ENCODE peak calls at places on chromosomes 16 and 17, in nine cellular contexts. L is lower leg skin, P is stomach, M is adrenal gland, Q is esophagus squamous epithelium, O is A549, I is endothelial cell of umbilical vein, X is sigmoid colon, N is transverse colon. Z is an unnamed sample.

GRCh38 chr17:746783-747629 is 5.1 kb downstream of the GEMIN4 start:
- DNase-seq in L (no peak), P (no peak), M (no peak), Q (no peak), O (no peak), I (no peak), X (no peak), N (no peak), Z (no peak)

GRCh38 chr16:72455743-72456659 is 284.0 kb upstream of the PMFBP1 start:
- DNase-seq in L (no peak), P (peak), M (no peak), Q (no peak), O (no peak), I (peak), X (no peak), N (peak), Z (no peak)

GRCh38 chr16:27245276-27246231 is 23.0 kb downstream of the NSMCE1 start:
- DNase-seq in L (peak), P (no peak), M (peak), Q (no peak), O (peak), I (no peak), X (peak), N (no peak), Z (no peak)

GRCh38 chr17:34313164-34313563 is 6.1 kb upstream of the CCL8 start:
- DNase-seq in L (no peak), P (no peak), M (no peak), Q (no peak), O (no peak), I (no peak), X (no peak), N (no peak), Z (peak)

GRCh38 chr17:42221886-42222745 is 27.8 kb upstream of the GHDC start:
- DNase-seq in L (no peak), P (peak), M (peak), Q (peak), O (peak), I (peak), X (no peak), N (peak), Z (no peak)

GRCh38 chr17:30716461-30717289 is 107.8 kb downstream of the CRLF3 start:
- DNase-seq in L (no peak), P (no peak), M (no peak), Q (no peak), O (peak), I (no peak), X (peak), N (no peak), Z (no peak)

GRCh38 chr17:30345527-30346075 is 11.7 kb upstream of the TMIGD1 start:
- DNase-seq in L (no peak), P (no peak), M (no peak), Q (no peak), O (no peak), I (no peak), X (no peak), N (no peak), Z (peak)

GRCh38 chr16:73389075-73389474 is 341.1 kb upstream of the ZFHX3 start:
- DNase-seq in L (no peak), P (no peak), M (no peak), Q (no peak), O (no peak), I (no peak), X (no peak), N (no peak), Z (no peak)

GRCh38 chr17:28142355-28142754 is 99.9 kb downstream of the NLK start:
- DNase-seq in L (no peak), P (no peak), M (no peak), Q (no peak), O (no peak), I (no peak), X (no peak), N (no peak), Z (no peak)

GRCh38 chr16:12089492-12090161 is 113.1 kb downstream of the SNX29 start:
- DNase-seq in L (no peak), P (peak), M (peak), Q (no peak), O (no peak), I (peak), X (peak), N (peak), Z (no peak)
- TF ChIP-seq POLR2A in L (no peak), P (no peak), M (no peak), Q (no peak), O (no peak), I (peak), X (no peak), N (no peak), Z (no peak)

GRCh38 chr16:3459401-3460090 is 16.1 kb downstream of the NAA60 start:
- DNase-seq in L (no peak), P (no peak), M (no peak), Q (no peak), O (no peak), I (no peak), X (no peak), N (no peak), Z (no peak)

GRCh38 chr16:3458278-3458851 is 14.9 kb downstream of the NAA60 start:
- DNase-seq in L (no peak), P (no peak), M (peak), Q (no peak), O (peak), I (peak), X (no peak), N (peak), Z (no peak)

GRCh38 chr16:3460121-3460520 is 16.6 kb downstream of the NAA60 start:
- DNase-seq in L (no peak), P (no peak), M (no peak), Q (no peak), O (no peak), I (no peak), X (no peak), N (no peak), Z (no peak)

GRCh38 chr16:3457434-3458252 is 14.2 kb downstream of the NAA60 start:
- DNase-seq in L (peak), P (peak), M (peak), Q (peak), O (peak), I (peak), X (peak), N (peak), Z (peak)

DNA sequence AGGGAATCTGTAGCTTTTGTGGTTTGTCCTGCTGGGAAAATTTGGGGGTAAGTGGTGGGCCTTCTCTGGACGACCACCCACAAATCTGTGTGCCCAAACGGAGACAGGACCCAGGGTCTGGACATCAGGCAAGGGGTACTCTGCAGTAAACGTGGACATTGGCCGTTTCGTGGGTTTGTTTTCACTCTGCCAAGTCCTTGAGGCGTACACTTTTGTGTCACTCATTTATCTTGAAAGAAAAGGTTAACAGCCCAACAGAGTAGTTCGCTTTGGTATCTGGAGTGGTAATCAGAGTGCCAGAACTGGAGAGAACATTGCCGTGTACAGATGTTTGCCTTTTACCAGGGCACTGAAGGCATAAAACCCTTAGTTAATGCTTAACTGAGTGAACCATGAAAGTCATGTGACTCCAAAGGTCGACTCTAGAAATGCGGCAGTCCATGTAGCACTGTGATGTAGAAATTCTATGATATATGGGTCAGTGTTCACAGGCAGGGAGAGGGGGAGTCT is 15.4 kb downstream of the NAA60 start:
- DNase-seq in L (no peak), P (peak), M (no peak), Q (no peak), O (peak), I (peak), X (no peak), N (peak), Z (no peak)
- TF ChIP-seq POLR2A in L (no peak), P (no peak), M (peak), Q (no peak), O (no peak), I (no peak), X (peak), N (peak), Z (no peak)

GRCh38 chr16:11583889-11584565 is 2.7 kb downstream of the LITAF start:
- DNase-seq in L (no peak), P (peak), M (no peak), Q (no peak), O (peak), I (no peak), X (no peak), N (peak), Z (no peak)

GRCh38 chr16:11586375-11586855 is 304 bp downstream of the LITAF start:
- DNase-seq in L (no peak), P (no peak), M (no peak), Q (no peak), O (no peak), I (no peak), X (no peak), N (no peak), Z (no peak)

GRCh38 chr16:11586856-11587642 is at the start of gene LITAF:
- DNase-seq in L (no peak), P (peak), M (peak), Q (no peak), O (peak), I (no peak), X (peak), N (peak), Z (no peak)

GRCh38 chr16:11587643-11588247 is 1.0 kb upstream of the LITAF start:
- DNase-seq in L (no peak), P (no peak), M (no peak), Q (no peak), O (no peak), I (no peak), X (no peak), N (no peak), Z (no peak)

GRCh38 chr16:11585460-11586374 is 1.0 kb downstream of the LITAF start:
- DNase-seq in L (no peak), P (peak), M (no peak), Q (no peak), O (peak), I (no peak), X (no peak), N (peak), Z (no peak)
- TF ChIP-seq POLR2A in L (no peak), P (no peak), M (peak), Q (no peak), O (no peak), I (no peak), X (no peak), N (peak), Z (no peak)

GRCh38 chr17:16439867-16440351 is 24.5 kb downstream of the TRPV2 start:
- DNase-seq in L (no peak), P (no peak), M (no peak), Q (no peak), O (no peak), I (peak), X (no peak), N (no peak), Z (no peak)
- TF ChIP-seq POLR2A in L (no peak), P (no peak), M (no peak), Q (no peak), O (no peak), I (no peak), X (no peak), N (no peak), Z (no peak)

DNA sequence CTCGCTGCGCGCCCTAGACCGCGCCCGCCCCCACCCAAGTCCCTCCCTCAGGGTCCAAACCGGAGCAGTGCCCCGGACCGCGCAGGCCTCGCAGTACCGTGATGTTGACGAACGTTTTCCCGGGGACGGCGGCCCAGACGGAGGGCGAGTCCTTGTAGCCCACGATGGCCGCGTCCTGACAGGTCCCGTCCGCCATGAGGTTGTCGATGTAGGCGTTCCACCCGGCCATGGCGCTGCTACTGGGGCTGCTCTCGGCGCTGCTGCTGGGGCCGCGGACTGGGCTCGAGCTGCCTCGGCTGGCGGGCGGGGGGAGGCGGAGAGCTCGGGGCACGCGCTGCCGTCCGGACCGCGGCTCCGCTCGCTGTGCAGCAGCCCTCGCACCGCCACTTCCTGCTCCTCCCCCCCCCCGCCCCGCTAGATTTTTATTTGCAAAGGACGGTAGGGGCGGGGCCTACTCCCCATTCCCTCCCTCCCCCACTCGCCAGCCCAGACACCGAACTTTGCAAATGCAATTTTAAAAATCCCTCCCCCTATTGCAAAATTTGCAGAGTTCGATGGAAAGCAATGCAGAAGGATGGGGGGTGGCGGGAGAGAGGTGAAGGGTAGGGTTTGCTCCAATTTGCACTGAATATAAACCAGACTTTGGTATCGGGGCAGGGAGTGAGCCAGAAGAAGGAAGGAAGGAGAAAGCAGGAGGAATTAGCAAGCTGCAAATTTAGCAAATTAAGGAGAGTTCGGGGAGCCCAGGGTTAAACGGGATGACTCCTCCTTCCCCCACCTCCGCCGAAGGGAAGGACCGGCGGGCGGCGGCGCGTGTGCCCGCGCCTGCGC is at the start of gene PFN1:
- DNase-seq in L (peak), P (peak), M (peak), Q (peak), O (peak), I (peak), X (peak), N (peak), Z (peak)
- TF ChIP-seq POLR2A in L (no peak), P (no peak), M (peak), Q (peak), O (peak), I (peak), X (peak), N (peak), Z (peak)

DNA sequence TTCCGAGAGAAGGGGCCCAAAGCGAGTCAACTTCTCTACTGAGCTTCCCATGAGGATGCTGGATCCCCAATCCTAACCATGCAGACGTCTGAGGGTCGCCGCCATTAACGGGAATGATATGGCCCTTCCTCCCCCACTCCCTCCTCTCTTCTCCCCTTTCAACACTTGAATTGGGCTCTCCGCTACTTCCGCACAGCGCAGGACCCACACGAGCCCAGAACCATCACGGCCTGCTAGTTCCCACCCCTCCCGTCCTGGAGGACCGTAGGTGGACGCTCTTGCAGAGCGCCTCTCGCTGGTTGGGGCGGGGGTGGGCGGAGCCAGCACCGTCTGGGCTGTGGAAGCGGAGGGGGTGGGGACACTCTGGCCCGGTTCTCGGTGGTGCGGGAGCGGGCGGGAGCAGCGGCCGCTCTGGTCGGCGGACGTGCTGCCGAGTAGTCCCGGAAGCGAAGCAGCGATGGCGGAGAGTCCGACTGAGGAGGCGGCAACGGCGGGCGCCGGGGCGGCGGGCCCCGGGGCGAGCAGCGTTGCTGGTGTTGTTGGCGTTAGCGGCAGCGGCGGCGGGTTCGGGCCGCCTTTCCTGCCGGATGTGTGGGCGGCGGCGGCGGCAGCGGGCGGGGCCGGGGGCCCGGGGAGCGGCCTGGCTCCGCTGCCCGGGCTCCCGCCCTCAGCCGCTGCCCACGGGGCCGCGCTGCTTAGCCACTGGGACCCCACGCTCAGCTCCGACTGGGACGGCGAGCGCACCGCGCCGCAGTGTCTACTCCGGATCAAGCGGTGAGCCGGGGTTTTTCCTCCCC is at the start of gene UBE2Z:
- DNase-seq in L (peak), P (peak), M (peak), Q (peak), O (peak), I (peak), X (peak), N (peak), Z (peak)
- TF ChIP-seq POLR2A in L (no peak), P (peak), M (peak), Q (peak), O (peak), I (peak), X (peak), N (peak), Z (peak)

GRCh38 chr16:4114257-4115208 is 1.7 kb downstream of the ADCY9 start:
- DNase-seq in L (no peak), P (no peak), M (no peak), Q (no peak), O (no peak), I (no peak), X (no peak), N (no peak), Z (no peak)

GRCh38 chr16:4115209-4115940 is 867 bp downstream of the ADCY9 start:
- DNase-seq in L (peak), P (peak), M (peak), Q (no peak), O (peak), I (peak), X (peak), N (peak), Z (no peak)

GRCh38 chr16:4117250-4117578 is 972 bp upstream of the ADCY9 start:
- DNase-seq in L (no peak), P (no peak), M (no peak), Q (no peak), O (no peak), I (no peak), X (no peak), N (no peak), Z (no peak)

GRCh38 chr16:4115941-4116327 is 308 bp downstream of the ADCY9 start:
- DNase-seq in L (no peak), P (no peak), M (no peak), Q (no peak), O (no peak), I (no peak), X (no peak), N (no peak), Z (no peak)

GRCh38 chr16:4116328-4117249 is at the start of gene ADCY9:
- DNase-seq in L (peak), P (peak), M (peak), Q (no peak), O (peak), I (peak), X (peak), N (peak), Z (no peak)
- TF ChIP-seq POLR2A in L (no peak), P (no peak), M (peak), Q (no peak), O (peak), I (peak), X (no peak), N (peak), Z (no peak)

DNA sequence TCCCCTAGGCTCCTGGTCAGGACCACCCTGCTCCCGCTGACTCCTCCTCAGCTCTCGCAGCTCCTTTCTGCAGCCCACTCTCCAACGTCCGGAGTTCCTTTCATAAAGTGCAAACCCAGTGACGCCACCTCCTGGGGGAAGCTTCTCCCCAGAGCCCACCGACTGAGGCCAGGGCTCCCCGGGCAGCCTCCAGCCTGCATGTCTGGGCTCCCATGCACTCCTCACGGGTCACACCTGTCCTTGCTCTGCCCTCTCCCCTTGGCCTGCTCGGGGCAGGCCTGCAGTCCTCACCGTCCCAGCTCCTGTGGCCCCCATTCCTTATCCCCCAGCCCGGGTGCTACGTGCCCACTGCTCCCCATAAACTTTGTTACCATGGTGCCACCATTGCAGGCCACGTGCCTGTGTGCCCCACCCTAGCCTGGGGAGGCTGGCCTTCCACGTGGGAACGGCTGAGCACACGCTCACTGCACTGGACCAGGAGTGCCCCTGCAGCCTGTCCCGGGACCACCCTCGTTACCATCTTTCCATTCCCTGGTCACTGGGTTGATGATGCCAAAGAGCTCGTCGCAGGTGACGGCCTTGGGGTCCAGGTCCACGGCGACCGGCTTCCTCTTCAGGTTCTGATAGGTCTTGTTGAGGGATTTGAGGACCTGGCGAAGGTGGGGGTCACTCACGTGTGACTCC is 84.9 kb downstream of the DNAH17 start:
- DNase-seq in L (no peak), P (no peak), M (no peak), Q (no peak), O (no peak), I (no peak), X (no peak), N (no peak), Z (no peak)
- TF ChIP-seq POLR2A in L (no peak), P (no peak), M (no peak), Q (no peak), O (no peak), I (no peak), X (no peak), N (no peak), Z (no peak)

DNA sequence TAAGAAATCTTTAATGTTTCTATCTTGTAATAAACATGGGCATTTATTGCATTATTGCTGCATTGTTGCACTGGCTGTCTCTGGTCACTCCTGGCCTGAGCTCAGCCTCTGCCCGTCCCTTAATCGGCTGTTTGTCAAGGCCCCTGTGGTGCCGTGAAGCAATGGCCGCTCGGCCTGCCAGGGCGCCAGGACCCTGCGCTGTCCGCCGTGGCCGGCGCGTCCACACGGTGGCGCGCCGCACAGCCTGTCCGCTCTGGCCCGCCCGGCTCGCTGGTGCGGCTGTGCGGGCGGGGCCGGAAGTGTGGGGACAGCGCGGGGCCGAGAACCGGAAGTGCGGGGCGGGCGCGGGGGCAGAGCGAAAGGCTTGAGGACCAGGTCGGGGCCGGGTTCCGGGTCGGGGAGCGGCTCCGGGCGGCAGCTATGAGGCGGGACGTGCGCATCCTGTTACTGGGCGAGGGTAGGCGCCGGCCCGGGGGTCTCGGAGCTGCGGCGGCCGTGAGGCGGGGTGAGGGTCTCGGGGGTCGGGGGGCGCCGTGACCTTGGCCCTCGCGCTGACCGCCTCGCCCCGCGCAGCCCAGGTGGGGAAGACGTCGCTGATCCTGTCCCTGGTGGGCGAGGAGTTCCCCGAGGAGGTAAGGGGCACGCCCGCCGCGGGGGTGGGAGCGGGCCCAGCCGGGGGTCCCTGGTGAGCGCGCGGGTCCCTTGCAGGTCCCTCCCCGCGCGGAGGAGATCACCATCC is at the start of gene RHOT2:
- DNase-seq in L (peak), P (peak), M (peak), Q (peak), O (peak), I (peak), X (peak), N (peak), Z (peak)
- TF ChIP-seq POLR2A in L (no peak), P (no peak), M (peak), Q (no peak), O (peak), I (peak), X (peak), N (peak), Z (peak)

GRCh38 chr16:67708368-67708771 is 10.7 kb downstream of the GFOD2 start:
- DNase-seq in L (no peak), P (no peak), M (peak), Q (no peak), O (no peak), I (no peak), X (peak), N (no peak), Z (no peak)
- TF ChIP-seq POLR2A in L (no peak), P (no peak), M (no peak), Q (no peak), O (no peak), I (no peak), X (no peak), N (no peak), Z (no peak)